ENCODE peak calls at places on chromosomes 3 and 15, in five cellular contexts. F is left lung; X is cardiac fibroblast; U is CD8-positive, alpha-beta T cell; E is astrocyte of the spinal cord. S is an unnamed sample.

GRCh38 chr15:34773916-34774315 is 19.1 kb upstream of the GJD2 start:
- DNase-seq in X (no peak), U (no peak), F (no peak), E (no peak), S (no peak)

GRCh38 chr3:127428344-127429001 is 140.6 kb upstream of the PRR20G start:
- DNase-seq in X (no peak), E (no peak), U (no peak), F (peak; percentile 4), S (peak; percentile 4)

GRCh38 chr3:76656531-76657070 is 383.3 kb upstream of the ROBO2 start:
- DNase-seq in E (no peak), F (no peak), U (no peak), X (no peak), S (no peak)

GRCh38 chr3:111087924-111088469 is 16.4 kb downstream of the NECTIN3 start:
- DNase-seq in U (no peak), E (no peak), X (no peak), F (no peak), S (no peak)

GRCh38 chr3:52057806-52058099 is 1.4 kb upstream of the DUSP7 start:
- DNase-seq in X (no peak), U (no peak), E (no peak), F (no peak), S (no peak)

GRCh38 chr3:178645503-178645902 is 109.3 kb downstream of the KCNMB2 start:
- DNase-seq in E (no peak), U (no peak), X (no peak), F (no peak), S (no peak)

GRCh38 chr3:99330281-99330680 is 308.1 kb upstream of the COL8A1 start:
- DNase-seq in E (peak; percentile 73), U (no peak), X (peak; percentile 79), F (no peak), S (peak; percentile 79)

GRCh38 chr3:195150194-195151118 is 120.5 kb downstream of the XXYLT1 start:
- DNase-seq in X (peak; percentile 91), U (no peak), F (peak; percentile 88), E (peak; percentile 82), S (peak; percentile 87)

GRCh38 chr3:177597325-177598109 is 400.2 kb upstream of the TBL1XR1 start:
- DNase-seq in U (peak; percentile 13), X (peak; percentile 94), F (no peak), E (peak; percentile 95), S (peak; percentile 98)

GRCh38 chr3:30002782-30003181 is 603.6 kb upstream of the TGFBR2 start:
- DNase-seq in F (no peak), U (no peak), X (peak; percentile 28), E (no peak), S (no peak)

GRCh38 chr3:129503387-129504010 is 24.9 kb upstream of the RHO start:
- DNase-seq in X (no peak), E (no peak), F (no peak), U (no peak), S (no peak)

GRCh38 chr3:123637131-123637530 is 52.3 kb upstream of the HACD2 start:
- DNase-seq in E (no peak), U (no peak), F (no peak), X (no peak), S (no peak)

GRCh38 chr3:29512620-29513019 is 231.7 kb downstream of the RBMS3 start:
- DNase-seq in E (no peak), U (no peak), X (no peak), F (no peak), S (no peak)

GRCh38 chr15:33234019-33234418 is 39.5 kb upstream of the FMN1 start:
- DNase-seq in X (peak; percentile 51), U (no peak), E (peak; percentile 71), F (no peak), S (peak; percentile 58)

GRCh38 chr15:39134282-39134681 is 446.6 kb upstream of the THBS1 start:
- DNase-seq in F (no peak), E (no peak), U (no peak), X (no peak), S (no peak)

GRCh38 chr3:101675709-101676218 is 1.2 kb downstream of the ZBTB11 start:
- DNase-seq in X (no peak), E (no peak), U (no peak), F (no peak), S (no peak)

GRCh38 chr3:11982341-11982948 is 21.7 kb upstream of the SYN2 start:
- DNase-seq in X (no peak), U (no peak), F (no peak), E (no peak), S (no peak)

GRCh38 chr15:95829062-95829461 is 501.4 kb upstream of the NR2F2 start:
- DNase-seq in E (no peak), F (no peak), X (no peak), U (no peak), S (no peak)

GRCh38 chr3:52216585-52217408 is 8.6 kb downstream of the TLR9 start:
- DNase-seq in U (peak; percentile 74), X (peak; percentile 88), E (peak; percentile 79), F (peak; percentile 75), S (peak; percentile 94)

DNA sequence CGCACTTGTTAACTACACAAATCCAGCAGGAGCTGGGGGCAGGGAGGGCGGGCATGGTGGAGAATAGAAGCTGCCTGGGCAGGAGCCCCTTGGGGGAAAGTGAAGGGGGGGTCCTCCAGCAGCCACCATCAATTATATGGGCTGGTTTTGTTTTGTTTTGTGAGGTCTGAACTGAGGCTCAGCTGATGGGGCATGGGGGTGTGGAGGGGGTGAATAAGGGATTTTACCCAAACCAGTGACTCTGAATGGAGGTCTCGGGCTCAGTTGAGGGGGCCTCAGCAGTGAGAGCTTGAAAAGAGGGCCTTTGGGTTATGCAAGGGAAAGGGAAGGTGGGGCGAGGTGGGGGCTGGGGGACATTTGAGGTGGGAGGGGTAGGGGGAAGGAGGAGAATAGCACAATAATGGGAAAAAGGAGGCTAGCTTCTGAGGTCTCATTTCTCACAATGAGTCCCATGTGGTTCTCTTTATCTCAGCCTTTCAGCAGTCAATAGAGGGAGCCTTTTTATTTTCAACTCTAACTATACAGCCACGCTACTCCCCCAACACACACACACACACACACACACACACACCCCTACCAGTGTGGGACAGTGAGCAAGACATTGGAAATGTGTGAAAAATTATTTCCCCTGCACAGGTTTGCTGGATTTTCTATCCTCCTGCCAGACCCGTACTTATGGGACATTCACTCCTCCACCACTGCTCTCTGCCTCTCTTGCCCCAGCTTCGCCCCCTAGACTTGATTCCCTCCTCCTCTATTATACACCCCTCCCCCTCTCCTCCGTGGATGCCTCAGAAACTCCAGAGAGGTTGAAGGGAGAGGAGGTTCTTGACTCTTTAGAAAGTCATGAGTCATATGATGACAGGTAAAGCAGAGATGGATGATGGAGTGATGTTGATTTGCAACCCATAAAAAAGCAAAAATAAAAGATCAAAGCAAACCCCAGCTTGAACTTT is 96.0 kb downstream of the GTPBP8 start:
- DNase-seq in X (no peak), E (no peak), U (no peak), F (no peak), S (no peak)
- TF ChIP-seq CTCF in X (no peak), E (no peak), U (no peak), F (no peak), S (no peak)

GRCh38 chr3:73558399-73559075 is 66.2 kb downstream of the PDZRN3 start:
- DNase-seq in F (no peak), X (peak; percentile 88), U (no peak), E (peak; percentile 35), S (peak; percentile 43)
- H3K4me3 ChIP-seq in F (no peak overlapping the region), X (no peak overlapping the region), U (no peak overlapping the region), E (no peak overlapping the region), S (no peak overlapping the region)

DNA sequence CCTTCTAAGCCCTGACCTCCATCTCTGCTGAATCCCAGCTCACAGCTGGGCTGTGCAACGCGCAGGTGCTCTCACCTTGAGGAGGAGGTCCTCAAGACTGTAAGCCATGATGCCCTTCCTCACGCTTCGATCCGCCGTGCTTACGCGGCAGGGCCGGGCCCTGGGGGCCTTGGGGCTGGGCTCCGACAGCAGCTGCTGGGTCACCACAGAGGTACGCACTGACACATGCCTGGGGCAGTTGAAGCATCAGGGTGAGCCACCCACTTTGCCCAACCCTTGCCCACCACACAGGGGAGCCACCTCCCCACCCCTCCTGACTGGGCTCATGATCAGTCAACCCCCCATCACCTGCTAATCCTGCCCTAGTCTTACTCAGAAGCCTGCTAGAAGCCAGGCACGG is 3.1 kb downstream of the CIDEC start:
- DNase-seq in E (no peak), U (peak; percentile 8), F (no peak), X (no peak), S (no peak)
- TF ChIP-seq CTCF in E (no peak), U (no peak), F (no peak), X (no peak), S (no peak)

GRCh38 chr15:70474367-70474681 is 289.0 kb downstream of the UACA start:
- DNase-seq in U (no peak), X (no peak), E (no peak), F (no peak), S (no peak)

GRCh38 chr15:70473623-70474366 is 289.6 kb downstream of the UACA start:
- DNase-seq in U (no peak), E (no peak), X (peak; percentile 70), F (peak; percentile 29), S (peak; percentile 71)

GRCh38 chr15:70475439-70475781 is 287.9 kb downstream of the UACA start:
- DNase-seq in X (no peak), F (no peak), E (no peak), U (no peak), S (no peak)

GRCh38 chr15:70475921-70476320 is 287.4 kb downstream of the UACA start:
- DNase-seq in U (no peak), X (no peak), E (peak; percentile 19), F (no peak), S (peak; percentile 39)

GRCh38 chr15:70474682-70475438 is 288.5 kb downstream of the UACA start:
- DNase-seq in F (peak; percentile 74), E (peak; percentile 99), X (peak; percentile 97), U (peak; percentile 40), S (peak; percentile 100)
- H3K4me3 ChIP-seq in F (peak overlapping the region; percentile 5), E (no peak overlapping the region), X (no peak overlapping the region), U (peak overlapping the region; percentile 50), S (peak overlapping the region; percentile 15)

GRCh38 chr3:185825379-185825638 is 467 bp upstream of the IGF2BP2 start:
- DNase-seq in F (no peak), U (no peak), E (no peak), X (no peak), S (no peak)

GRCh38 chr3:185825639-185826481 is 1.0 kb upstream of the IGF2BP2 start:
- DNase-seq in U (peak; percentile 22), F (peak; percentile 63), X (peak; percentile 69), E (no peak), S (peak; percentile 48)

GRCh38 chr3:185830018-185830797 is 5.4 kb upstream of the IGF2BP2 start:
- DNase-seq in E (no peak), F (no peak), X (no peak), U (no peak), S (no peak)

GRCh38 chr3:185828755-185829154 is 3.9 kb upstream of the IGF2BP2 start:
- DNase-seq in X (no peak), U (no peak), F (no peak), E (no peak), S (no peak)

DNA sequence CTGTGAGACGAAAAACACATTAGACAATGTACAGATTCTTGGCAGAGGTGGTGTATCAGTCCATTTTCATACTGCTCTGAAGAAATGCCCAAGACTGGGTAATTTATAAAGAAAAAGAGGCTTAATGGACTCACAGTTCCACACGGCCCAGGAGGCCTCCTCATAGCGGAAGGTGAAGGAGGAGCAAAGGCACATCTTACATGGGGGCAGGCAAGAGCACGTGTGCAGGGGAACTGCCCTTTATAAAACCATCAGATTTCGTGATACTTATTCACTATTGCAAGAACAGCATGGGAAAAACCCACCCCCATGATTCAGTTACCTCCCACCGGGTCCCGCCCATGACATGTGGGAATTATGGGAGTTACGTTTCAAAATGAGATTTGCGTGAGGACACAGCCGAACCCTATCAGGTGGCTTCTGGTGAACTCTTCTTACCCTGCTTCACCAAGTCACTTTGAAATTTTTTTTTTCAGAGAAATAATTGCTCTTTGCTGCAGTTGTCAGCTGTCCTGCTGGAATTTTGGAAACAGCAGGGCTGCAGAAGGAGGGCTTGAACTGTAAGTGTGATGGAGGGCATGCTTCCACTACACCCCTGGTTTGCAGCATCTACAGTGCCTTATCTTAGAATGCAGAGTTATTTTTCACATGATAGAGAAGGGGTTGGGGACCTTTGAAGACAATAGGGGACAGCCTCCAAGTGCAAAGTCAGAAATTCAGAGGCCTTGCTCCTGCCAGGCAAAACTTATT is 2.9 kb upstream of the IGF2BP2 start:
- DNase-seq in E (no peak), F (no peak), U (no peak), X (no peak), S (no peak)
- TF ChIP-seq CTCF in E (no peak), F (no peak), U (no peak), X (no peak), S (no peak)

S was measured in fibroblast of the aortic adventitia.